ENCODE peak calls at places on chromosomes 11 and 22, in four cellular contexts. G is omental fat pad, C is progenitor cell of endocrine pancreas, H is left cardiac atrium. S is an unnamed sample.

GRCh38 chr22:29480512-29481264 is 670 bp downstream of the NEFH start:
- DNase-seq in G (no peak), C (no peak), H (no peak), S (no peak)

GRCh38 chr11:69689484-69690319 is 14.1 kb downstream of the FGF19 start:
- DNase-seq in G (no peak), C (no peak), H (no peak), S (no peak)

GRCh38 chr11:35727140-35727539 is 64.6 kb downstream of the TRIM44 start:
- DNase-seq in G (no peak), C (no peak), H (no peak), S (no peak)

GRCh38 chr11:27174026-27174425 is 133.4 kb downstream of the BBOX1 start:
- DNase-seq in G (no peak), C (no peak), H (no peak), S (no peak)

GRCh38 chr22:27238935-27239510 is 562.5 kb downstream of the MN1 start:
- DNase-seq in G (peak), C (no peak), H (peak), S (peak)

GRCh38 chr22:23110922-23111527 is 30.8 kb downstream of the RSPH14 start:
- DNase-seq in G (no peak), C (no peak), H (no peak), S (no peak)

GRCh38 chr11:29879560-29879959 is 137.3 kb downstream of the KCNA4 start:
- DNase-seq in G (no peak), C (no peak), H (no peak), S (no peak)

GRCh38 chr22:30921108-30921507 is 47.5 kb downstream of the MORC2 start:
- DNase-seq in G (no peak), C (no peak), H (no peak), S (no peak)

S was measured in ascending aorta.